ENCODE peak calls at places on chromosome 3, in ten cellular contexts. G, C, V, Q, D, U, Y, K, X and H are unnamed samples.

GRCh38 chr3:56985460-56986327 is 74.8 kb upstream of the SPATA12 start:
- DNase-seq in G (no peak), D (no peak), V (no peak), Y (no peak), Q (no peak), K (no peak), C (no peak), X (no peak), U (peak; percentile 38), H (no peak)

GRCh38 chr3:3177861-3178497 is 1.5 kb downstream of the CRBN start:
- DNase-seq in V (no peak), X (no peak), C (no peak), Y (no peak), K (no peak), U (peak; percentile 12), Q (no peak), G (no peak), D (no peak), H (no peak)

GRCh38 chr3:178845446-178846118 is 226.0 kb downstream of the ZMAT3 start:
- DNase-seq in Q (no peak), V (no peak), G (no peak), Y (no peak), D (no peak), C (no peak), U (no peak), K (no peak), X (no peak), H (no peak)

GRCh38 chr3:138877246-138877645 is 42.5 kb upstream of the PIK3CB start:
- DNase-seq in Q (no peak), D (no peak), Y (no peak), U (no peak), C (no peak), K (no peak), X (no peak), V (no peak), G (no peak), H (no peak)

GRCh38 chr3:22861426-22861825 is 341.7 kb upstream of the UBE2E2 start:
- DNase-seq in Q (no peak), Y (no peak), K (peak; percentile 41), X (no peak), D (no peak), C (no peak), U (no peak), G (no peak), V (no peak), H (no peak)

GRCh38 chr3:30847589-30847988 is 46.9 kb downstream of the GADL1 start:
- DNase-seq in X (no peak), Y (no peak), Q (no peak), U (no peak), K (no peak), G (no peak), D (no peak), V (no peak), C (no peak), H (no peak)

GRCh38 chr3:123448503-123449091 is at the start of gene ADCY5:
- DNase-seq in K (no peak), D (no peak), Y (no peak), U (no peak), V (no peak), X (no peak), C (peak; percentile 22), G (no peak), Q (no peak), H (no peak)

GRCh38 chr3:177887475-177887874 is 648.8 kb upstream of the KCNMB2 start:
- DNase-seq in X (no peak), U (no peak), K (no peak), C (no peak), V (no peak), Y (no peak), D (no peak), G (no peak), Q (no peak), H (no peak)

GRCh38 chr3:49901351-49902339 is 2.0 kb downstream of the MST1R start:
- DNase-seq in U (peak; percentile 23), V (no peak), K (peak; percentile 51), D (no peak), G (no peak), X (no peak), Y (no peak), Q (no peak), C (no peak), H (no peak)

DNA sequence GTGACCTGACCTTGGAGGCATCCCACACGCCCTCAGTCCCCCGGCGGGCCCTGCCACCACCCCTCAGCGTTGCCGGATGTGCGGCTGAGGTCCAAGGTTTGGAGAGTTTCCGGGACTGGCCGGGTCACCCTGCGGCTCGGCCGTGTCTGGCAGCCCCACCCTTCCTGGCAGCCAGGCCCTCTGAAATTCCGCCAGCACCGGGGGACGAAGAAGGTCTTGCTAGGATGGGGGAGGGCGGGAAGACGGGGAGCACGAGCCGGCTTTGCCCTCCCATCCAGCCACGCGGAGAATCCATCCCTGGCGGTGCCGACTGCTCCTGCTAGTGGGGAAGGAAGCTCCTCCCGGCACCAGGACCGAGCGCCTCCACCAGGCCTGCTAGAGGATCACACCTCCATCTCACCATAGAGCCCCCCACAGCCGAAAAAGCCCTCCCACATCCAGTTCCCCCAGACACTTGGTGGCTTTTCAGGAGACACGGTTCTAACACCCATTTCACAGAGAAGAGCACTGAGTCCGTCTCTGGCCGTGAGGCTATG is 81.5 kb downstream of the CPN2 start:
- DNase-seq in V (peak; percentile 79), K (peak; percentile 88), C (peak; percentile 56), Y (peak; percentile 91), D (no peak), G (peak; percentile 27), U (no peak), X (peak; percentile 80), Q (peak; percentile 91), H (peak; percentile 58)
- TF ChIP-seq CTCF in V (peak; percentile 42), K (peak; percentile 76), C (no peak), Y (peak; percentile 66), D (peak; percentile 11), G (peak; percentile 66), U (peak; percentile 14), X (peak; percentile 22), Q (peak; percentile 24), H (no peak)

GRCh38 chr3:14431556-14431927 is 29.1 kb downstream of the SLC6A6 start:
- DNase-seq in V (no peak), U (no peak), Y (no peak), K (no peak), G (no peak), Q (no peak), C (no peak), D (no peak), X (peak; percentile 58), H (no peak)
- H3K4me3 ChIP-seq in V (no peak overlapping the region), U (no peak overlapping the region), Y (peak overlapping the region; percentile 4), K (no peak overlapping the region), G (no peak overlapping the region), Q (no peak overlapping the region), C (no peak overlapping the region), D (no peak overlapping the region), X (no peak overlapping the region), H (no peak overlapping the region)

GRCh38 chr3:52063026-52063723 is 6.8 kb upstream of the DUSP7 start:
- DNase-seq in Y (no peak), V (no peak), U (no peak), G (no peak), C (no peak), X (no peak), K (no peak), Q (no peak), D (no peak), H (no peak)

GRCh38 chr3:52067046-52067445 is 10.7 kb upstream of the DUSP7 start:
- DNase-seq in U (no peak), Y (no peak), K (no peak), X (no peak), G (no peak), C (no peak), Q (no peak), V (no peak), D (no peak), H (no peak)

GRCh38 chr3:52062499-52062898 is 6.1 kb upstream of the DUSP7 start:
- DNase-seq in D (no peak), G (peak; percentile 54), Y (no peak), U (peak; percentile 90), V (no peak), C (no peak), X (no peak), K (peak; percentile 84), Q (no peak), H (no peak)

GRCh38 chr3:52064561-52064960 is 8.2 kb upstream of the DUSP7 start:
- DNase-seq in X (no peak), C (no peak), K (no peak), D (no peak), G (no peak), U (no peak), Y (no peak), Q (no peak), V (no peak), H (no peak)

DNA sequence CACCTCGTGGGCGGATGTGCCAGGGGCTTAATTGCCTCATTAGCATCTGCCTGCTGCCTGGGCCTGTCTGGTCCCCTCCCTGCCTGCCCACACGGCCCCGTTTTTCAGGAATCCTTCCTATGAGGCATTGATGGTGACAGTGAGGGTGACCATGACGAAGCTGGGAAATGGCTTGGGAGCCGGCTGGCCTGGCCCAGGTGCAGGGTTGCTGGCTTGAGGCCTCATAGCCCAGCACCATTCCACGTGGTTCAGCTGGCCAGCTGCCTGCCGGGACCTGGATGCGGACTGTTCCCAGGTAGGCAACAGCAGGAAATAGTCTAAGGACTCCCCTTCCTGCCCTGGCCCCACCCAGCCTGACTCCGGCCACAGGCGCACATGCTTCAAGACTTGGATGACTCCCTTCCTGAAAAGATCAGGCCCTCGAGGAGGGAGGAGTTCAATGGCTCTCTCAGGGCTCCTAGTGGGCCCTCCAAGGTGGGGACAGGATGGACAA is 8.9 kb upstream of the DUSP7 start:
- DNase-seq in K (no peak), G (no peak), X (peak; percentile 69), D (no peak), C (peak; percentile 72), U (no peak), Y (peak; percentile 43), V (no peak), Q (no peak), H (peak; percentile 65)
- H3K27ac ChIP-seq in K (no peak overlapping the region), G (no peak overlapping the region), X (no peak overlapping the region), D (no peak overlapping the region), C (no peak overlapping the region), U (no peak overlapping the region), Y (peak overlapping the region; percentile 65), V (no peak overlapping the region), Q (peak overlapping the region; percentile 8), H (no peak overlapping the region)

GRCh38 chr3:45337839-45338470 is 50.4 kb upstream of the LARS2 start:
- DNase-seq in C (no peak), K (no peak), G (no peak), D (no peak), X (no peak), Y (no peak), Q (no peak), V (no peak), U (no peak), H (no peak)

GRCh38 chr3:45341876-45342275 is 46.5 kb upstream of the LARS2 start:
- DNase-seq in G (no peak), Q (no peak), Y (no peak), V (no peak), U (no peak), C (no peak), D (no peak), K (no peak), X (no peak), H (no peak)

GRCh38 chr3:45347329-45348000 is 40.9 kb upstream of the LARS2 start:
- DNase-seq in C (no peak), Y (no peak), Q (no peak), X (no peak), G (no peak), U (peak; percentile 18), K (no peak), V (no peak), D (no peak), H (no peak)

GRCh38 chr3:45345849-45346535 is 42.4 kb upstream of the LARS2 start:
- DNase-seq in D (no peak), U (no peak), V (no peak), Q (no peak), K (no peak), Y (no peak), G (no peak), X (no peak), C (no peak), H (no peak)

GRCh38 chr3:45343947-45344346 is 44.4 kb upstream of the LARS2 start:
- DNase-seq in U (peak; percentile 18), X (no peak), K (peak; percentile 52), Y (no peak), D (no peak), V (no peak), G (peak; percentile 23), C (no peak), Q (no peak), H (no peak)
- TF ChIP-seq CTCF in U (no peak), X (no peak), K (peak; percentile 15), Y (no peak), D (no peak), V (no peak), G (peak; percentile 10), C (no peak), Q (no peak), H (no peak)